ENCODE peak calls at places on chromosomes 11 and 22, in ten cellular contexts. S is foreskin keratinocyte; F is left lung; B is small intestine; M is stimulated activated CD4-positive, alpha-beta T cell treated with anti-CD3 and anti-CD28 coated beads, Interleukin-1b, Interleukin-23, amount 100 ng/mL, for 24 hours; Y is CD8-positive, alpha-beta T cell; J is ELF-1; U is KG1; R is heart right ventricle; N is NCI-H510A treated with DMSO at 0.1 percent for 48 hours. O is an unnamed sample.

GRCh38 chr11:46353706-46354105 is 6.4 kb downstream of the DGKZ start:
- DNase-seq in S (no peak), F (no peak), B (no peak), M (no peak), Y (no peak), J (no peak), U (no peak), R (no peak), N (no peak), O (no peak)

GRCh38 chr11:73285721-73286120 is 13.6 kb downstream of the P2RY6 start:
- DNase-seq in S (no peak), F (no peak), B (no peak), M (no peak), Y (no peak), J (no peak), U (no peak), R (no peak), N (no peak), O (no peak)

GRCh38 chr11:85590848-85591483 is 36.2 kb downstream of the DLG2 start:
- DNase-seq in S (peak), F (no peak), B (peak), M (no peak), Y (no peak), J (no peak), U (no peak), R (no peak), N (peak), O (peak)

GRCh38 chr11:19187880-19188279 is 13.9 kb downstream of the CSRP3 start:
- DNase-seq in S (no peak), F (no peak), B (no peak), M (no peak), Y (no peak), J (no peak), U (no peak), R (no peak), N (no peak), O (no peak)

GRCh38 chr11:1785749-1786261 is 22.1 kb upstream of the CTSD start:
- DNase-seq in S (no peak), F (peak), B (no peak), M (no peak), Y (no peak), J (peak), U (no peak), R (no peak), N (no peak), O (no peak)

GRCh38 chr11:75241906-75242644 is 1.5 kb downstream of the TPBGL start:
- DNase-seq in S (no peak), F (peak), B (no peak), M (peak), Y (no peak), J (no peak), U (no peak), R (no peak), N (no peak), O (no peak)

GRCh38 chr11:1548221-1549070 is 23.6 kb downstream of the DUSP8 start:
- DNase-seq in S (no peak), F (peak), B (peak), M (no peak), Y (no peak), J (peak), U (no peak), R (peak), N (peak), O (no peak)

GRCh38 chr11:111913031-111913861 is 712 bp downstream of the HSPB2 start:
- DNase-seq in S (no peak), F (no peak), B (no peak), M (no peak), Y (no peak), J (no peak), U (no peak), R (peak), N (no peak), O (no peak)

GRCh38 chr11:66617148-66617814 is 851 bp downstream of the RBM14 start:
- DNase-seq in S (no peak), F (peak), B (no peak), M (no peak), Y (no peak), J (no peak), U (no peak), R (peak), N (no peak), O (no peak)

GRCh38 chr22:31861226-31861840 is 83.0 kb upstream of the YWHAH start:
- DNase-seq in S (no peak), F (no peak), B (no peak), M (peak), Y (no peak), J (no peak), U (no peak), R (no peak), N (no peak), O (no peak)

GRCh38 chr11:107695446-107695845 is 16.4 kb downstream of the SLN start:
- DNase-seq in S (no peak), F (no peak), B (no peak), M (no peak), Y (no peak), J (no peak), U (no peak), R (no peak), N (no peak), O (no peak)

GRCh38 chr22:37485714-37486223 is 415 bp downstream of the MFNG start:
- DNase-seq in S (no peak), F (no peak), B (no peak), M (no peak), Y (no peak), J (no peak), U (no peak), R (no peak), N (no peak), O (peak)

GRCh38 chr11:117443269-117444186 is 115.9 kb downstream of the CEP164 start:
- DNase-seq in S (no peak), F (no peak), B (peak), M (no peak), Y (no peak), J (peak), U (no peak), R (peak), N (peak), O (no peak)

GRCh38 chr11:23359297-23359696 is 499.0 kb upstream of the CCDC179 start:
- DNase-seq in S (peak), F (no peak), B (peak), M (no peak), Y (no peak), J (no peak), U (no peak), R (no peak), N (no peak), O (no peak)